ENCODE peak calls at places on chromosome 6, in six cellular contexts. E, L, X, S, Y and Q are unnamed samples.

GRCh38 chr6:111480988-111481830 is 1.8 kb downstream of the REV3L start:
- DNase-seq in L (no peak), S (no peak), Y (no peak), X (no peak), E (peak; percentile 50), Q (no peak)

GRCh38 chr6:79984261-79984660 is 20.2 kb upstream of the TTK start:
- DNase-seq in L (no peak), Y (no peak), S (peak; percentile 16), X (no peak), E (peak; percentile 18), Q (peak; percentile 1)

GRCh38 chr6:123323419-123324329 is 313.1 kb downstream of the TRDN start:
- DNase-seq in Y (no peak), X (no peak), L (no peak), E (peak; percentile 70), S (peak; percentile 36), Q (no peak)

GRCh38 chr6:149335924-149336323 is 18.4 kb downstream of the TAB2 start:
- DNase-seq in Y (no peak), E (peak; percentile 94), L (peak; percentile 65), X (peak; percentile 54), S (peak; percentile 70), Q (peak; percentile 43)

GRCh38 chr6:21738180-21739094 is 144.9 kb downstream of the SOX4 start:
- DNase-seq in Y (peak; percentile 36), L (no peak), X (no peak), E (no peak), S (no peak), Q (no peak)

GRCh38 chr6:43860285-43860684 is 90.3 kb downstream of the VEGFA start:
- DNase-seq in L (no peak), E (no peak), Y (no peak), S (peak; percentile 32), X (no peak), Q (no peak)

GRCh38 chr6:164870175-164870574 is 439.2 kb downstream of the C6orf118 start:
- DNase-seq in S (no peak), L (no peak), E (no peak), X (no peak), Y (no peak), Q (no peak)

GRCh38 chr6:138521800-138522199 is 22.5 kb upstream of the NHSL1 start:
- DNase-seq in S (no peak), X (no peak), Y (no peak), E (no peak), L (no peak), Q (no peak)

GRCh38 chr6:36947570-36948351 is 6.8 kb upstream of the PI16 start:
- DNase-seq in E (no peak), X (no peak), L (peak; percentile 81), Y (no peak), S (no peak), Q (no peak)

GRCh38 chr6:23454090-23454998 is 671.7 kb upstream of the NRSN1 start:
- DNase-seq in E (peak; percentile 52), S (peak; percentile 24), Y (no peak), L (no peak), X (no peak), Q (no peak)

GRCh38 chr6:155587817-155588216 is 132.2 kb upstream of the NOX3 start:
- DNase-seq in Y (no peak), L (no peak), X (no peak), S (no peak), E (no peak), Q (no peak)

GRCh38 chr6:50922579-50923525 is 104.2 kb downstream of the TFAP2B start:
- DNase-seq in E (no peak), L (no peak), Y (no peak), X (no peak), S (peak; percentile 13), Q (no peak)

GRCh38 chr6:81894788-81895221 is 142.3 kb upstream of the TENT5A start:
- DNase-seq in L (no peak), X (no peak), E (peak; percentile 27), Y (no peak), S (peak; percentile 49), Q (peak; percentile 3)

GRCh38 chr6:55902796-55903195 is 27.4 kb upstream of the BMP5 start:
- DNase-seq in S (peak; percentile 53), E (peak; percentile 5), L (no peak), Y (no peak), X (no peak), Q (peak; percentile 65)

GRCh38 chr6:2633763-2634150 is 117.0 kb downstream of the MYLK4 start:
- DNase-seq in X (no peak), L (no peak), E (no peak), Y (no peak), S (no peak), Q (no peak)